ENCODE peak calls at places on chromosomes 5 and 9, in four cellular contexts. T is breast epithelium, O is MCF 10A, F is GM20000. V is an unnamed sample.

GRCh38 chr5:93637697-93638096 is 54.7 kb downstream of the NR2F1 start:
- DNase-seq in T (no peak), F (no peak), O (no peak), V (no peak)

GRCh38 chr5:20832204-20833080 is 844.4 kb upstream of the CDH18 start:
- DNase-seq in F (peak; percentile 1), O (no peak), T (no peak), V (no peak)

GRCh38 chr9:109203761-109204360 is 36.8 kb upstream of the FRRS1L start:
- DNase-seq in O (no peak), T (no peak), F (no peak), V (no peak)

GRCh38 chr9:12775373-12775962 is 648 bp downstream of the LURAP1L start:
- DNase-seq in F (peak; percentile 19), O (no peak), T (no peak), V (peak; percentile 56)

GRCh38 chr9:128927731-128928411 is 7.1 kb downstream of the PHYHD1 start:
- DNase-seq in O (peak; percentile 65), T (no peak), F (peak; percentile 78), V (peak; percentile 48)

GRCh38 chr9:12955510-12956163 is 180.8 kb downstream of the LURAP1L start:
- DNase-seq in F (no peak), O (no peak), T (no peak), V (no peak)

GRCh38 chr5:9283021-9283420 is 262.9 kb downstream of the SEMA5A start:
- DNase-seq in F (no peak), T (no peak), O (no peak), V (no peak)

GRCh38 chr5:66830636-66831035 is 234.4 kb downstream of the MAST4 start:
- DNase-seq in O (peak; percentile 24), T (no peak), F (no peak), V (no peak)

GRCh38 chr5:163867324-163867723 is 361.9 kb downstream of the MAT2B start:
- DNase-seq in F (no peak), T (no peak), O (no peak), V (no peak)

GRCh38 chr5:54272746-54273145 is 37.6 kb downstream of the ARL15 start:
- DNase-seq in T (no peak), O (no peak), F (no peak), V (no peak)

GRCh38 chr5:66238435-66238834 is 94.3 kb downstream of the SREK1 start:
- DNase-seq in F (no peak), T (no peak), O (no peak), V (no peak)

GRCh38 chr9:69192214-69192613 is 18.1 kb downstream of the TJP2 start:
- DNase-seq in O (no peak), F (no peak), T (no peak), V (no peak)

GRCh38 chr9:88753691-88754367 is 218.9 kb downstream of the NXNL2 start:
- DNase-seq in O (no peak), T (no peak), F (no peak), V (no peak)

GRCh38 chr5:119291877-119292276 is 63.9 kb upstream of the TNFAIP8 start:
- DNase-seq in F (no peak), T (no peak), O (no peak), V (no peak)

GRCh38 chr9:137967280-137967943 is 89.8 kb downstream of the CACNA1B start:
- DNase-seq in F (no peak), O (no peak), T (no peak), V (peak; percentile 3)

GRCh38 chr9:135152608-135153337 is 65.3 kb downstream of the OLFM1 start:
- DNase-seq in T (no peak), F (no peak), O (no peak), V (no peak)

GRCh38 chr5:178590141-178590923 is at the start of gene COL23A1:
- DNase-seq in T (no peak), F (peak; percentile 74), O (no peak), V (peak; percentile 91)

GRCh38 chr9:1946506-1946905 is 68.6 kb upstream of the SMARCA2 start:
- DNase-seq in F (no peak), T (no peak), O (no peak), V (no peak)

GRCh38 chr5:66824476-66824875 is 228.3 kb downstream of the MAST4 start:
- DNase-seq in F (no peak), O (no peak), T (no peak), V (no peak)

GRCh38 chr5:78638423-78638822 is 10.1 kb downstream of the LHFPL2 start:
- DNase-seq in F (no peak), O (peak; percentile 98), T (peak; percentile 83), V (no peak)

GRCh38 chr9:83491995-83492394 is 46.2 kb downstream of the FRMD3 start:
- DNase-seq in T (no peak), F (no peak), O (no peak), V (no peak)

GRCh38 chr5:44614845-44615244 is 193.9 kb upstream of the MRPS30 start:
- DNase-seq in T (no peak), O (no peak), F (no peak), V (no peak)

GRCh38 chr5:90169078-90169477 is 240.5 kb downstream of the CETN3 start:
- DNase-seq in F (no peak), T (no peak), O (no peak), V (no peak)

GRCh38 chr9:73067074-73067473 is 84.6 kb upstream of the ANXA1 start:
- DNase-seq in T (no peak), F (no peak), O (no peak), V (no peak)

GRCh38 chr5:94793816-94794198 is 175.3 kb downstream of the SLF1 start:
- DNase-seq in F (peak; percentile 52), O (no peak), T (no peak), V (no peak)

GRCh38 chr5:122674412-122674811 is 100.5 kb upstream of the SNX2 start:
- DNase-seq in O (no peak), T (no peak), F (no peak), V (no peak)

GRCh38 chr9:86041331-86041741 is 58.0 kb downstream of the GOLM1 start:
- DNase-seq in F (no peak), T (no peak), O (no peak), V (no peak)

DNA sequence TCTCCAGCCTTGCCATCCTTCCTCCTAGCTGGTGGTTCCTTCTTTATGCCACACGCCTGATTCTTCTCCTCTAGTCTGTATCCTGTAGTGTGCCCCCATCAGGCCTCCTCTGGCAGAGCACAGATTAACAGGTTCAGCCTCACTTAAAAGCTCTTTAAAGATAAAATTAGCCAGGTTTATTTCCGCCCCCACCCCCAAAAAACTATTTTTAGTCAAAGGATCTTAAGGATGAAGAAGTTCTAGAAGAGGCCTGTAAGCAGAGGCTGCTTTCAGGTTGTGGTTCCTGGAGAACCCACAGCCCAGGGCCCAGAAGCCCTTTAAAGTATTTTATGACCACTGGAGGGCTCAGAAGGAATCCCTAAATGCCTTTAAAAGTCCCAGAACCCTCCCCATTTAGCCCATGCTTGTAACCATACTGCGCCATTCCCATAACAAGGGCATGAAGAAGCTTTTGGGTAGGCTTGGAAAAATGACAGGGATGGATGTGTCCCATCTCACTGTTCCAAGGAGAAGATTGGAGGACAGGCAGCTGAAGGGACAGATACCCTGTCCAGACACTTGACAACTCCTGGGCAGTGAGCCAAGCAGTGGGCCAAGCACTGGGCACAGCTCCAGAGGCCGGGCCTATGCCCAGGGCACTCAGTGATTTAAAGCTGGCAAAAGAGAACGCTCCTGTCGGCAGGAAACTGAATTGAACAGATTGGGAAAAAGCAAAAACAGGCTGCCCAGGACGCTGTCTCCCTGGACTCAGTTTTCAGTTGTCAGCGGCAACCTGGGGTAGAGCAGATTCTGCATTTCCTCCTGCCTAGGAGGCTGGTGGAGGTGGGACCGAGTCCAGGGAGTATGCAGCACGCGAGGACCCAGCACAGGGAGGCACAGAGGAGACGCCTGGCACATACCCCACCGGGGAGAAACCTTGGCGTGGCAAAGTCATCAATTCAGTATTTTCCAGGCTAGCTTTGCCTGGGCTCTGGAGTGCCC is 106.3 kb upstream of the SSBP2 start:
- DNase-seq in O (peak; percentile 93), T (peak; percentile 72), F (peak; percentile 32), V (peak; percentile 76)
- TF ChIP-seq CTCF in O (peak; percentile 5), T (peak; percentile 41), F (peak; percentile 6), V (peak; percentile 29)

DNA sequence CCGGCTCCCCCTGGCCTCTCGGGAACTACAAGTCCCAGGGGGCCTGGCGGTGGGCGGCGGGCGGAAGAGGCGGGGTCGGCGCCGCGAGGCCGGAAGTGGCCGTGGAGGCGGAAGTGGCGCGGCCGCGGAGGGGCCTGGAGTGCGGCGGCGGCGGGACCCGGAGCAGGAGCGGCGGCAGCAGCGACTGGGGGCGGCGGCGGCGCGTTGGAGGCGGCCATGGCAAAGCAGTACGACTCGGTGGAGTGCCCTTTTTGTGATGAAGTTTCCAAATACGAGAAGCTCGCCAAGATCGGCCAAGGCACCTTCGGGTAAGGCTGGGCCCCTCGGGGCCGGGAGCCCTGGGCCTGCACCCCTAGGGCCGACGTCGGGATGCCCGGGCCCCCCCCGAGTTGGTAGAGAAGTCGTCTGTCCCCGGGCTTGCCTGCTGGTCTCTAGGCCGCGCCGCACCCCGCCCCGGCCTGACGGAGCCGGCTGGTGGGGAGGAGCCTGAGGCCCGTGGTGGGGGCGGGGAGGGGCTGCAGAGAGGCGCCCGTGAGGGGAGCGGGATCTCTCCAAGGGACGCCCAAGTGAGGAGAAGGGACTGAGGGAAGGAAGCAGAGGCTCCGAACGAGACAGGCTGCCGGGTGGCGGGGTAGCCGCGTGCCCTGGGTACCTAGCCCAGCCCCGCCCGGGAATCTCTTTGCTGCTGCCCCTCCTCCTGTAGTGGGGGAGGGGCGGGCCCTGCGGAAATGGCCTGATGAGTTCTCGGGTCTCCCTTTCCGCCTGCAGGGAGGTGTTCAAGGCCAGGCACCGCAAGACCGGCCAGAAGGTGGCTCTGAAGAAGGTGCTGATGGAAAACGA is at the start of gene CDK9:
- DNase-seq in O (peak; percentile 86), T (peak; percentile 88), F (peak; percentile 98), V (peak; percentile 99)
- TF ChIP-seq CTCF in O (no peak), T (no peak), F (peak; percentile 4), V (no peak)

GRCh38 chr5:139575313-139575646 is 14.1 kb downstream of the UBE2D2 start:
- DNase-seq in O (no peak), T (no peak), F (no peak), V (no peak)
- TF ChIP-seq CTCF in O (peak; percentile 13), T (no peak), F (no peak), V (no peak)

GRCh38 chr9:32550046-32550608 is 2.0 kb upstream of the SMIM27 start:
- DNase-seq in O (peak; percentile 5), T (no peak), F (no peak), V (no peak)
- TF ChIP-seq CTCF in O (no peak), T (no peak), F (no peak), V (no peak)

GRCh38 chr5:98750693-98751092 is 22.8 kb upstream of the RGMB start:
- DNase-seq in T (no peak), O (peak; percentile 41), F (no peak), V (no peak)
- TF ChIP-seq CTCF in T (no peak), O (peak; percentile 31), F (peak; percentile 3), V (peak; percentile 20)

DNA sequence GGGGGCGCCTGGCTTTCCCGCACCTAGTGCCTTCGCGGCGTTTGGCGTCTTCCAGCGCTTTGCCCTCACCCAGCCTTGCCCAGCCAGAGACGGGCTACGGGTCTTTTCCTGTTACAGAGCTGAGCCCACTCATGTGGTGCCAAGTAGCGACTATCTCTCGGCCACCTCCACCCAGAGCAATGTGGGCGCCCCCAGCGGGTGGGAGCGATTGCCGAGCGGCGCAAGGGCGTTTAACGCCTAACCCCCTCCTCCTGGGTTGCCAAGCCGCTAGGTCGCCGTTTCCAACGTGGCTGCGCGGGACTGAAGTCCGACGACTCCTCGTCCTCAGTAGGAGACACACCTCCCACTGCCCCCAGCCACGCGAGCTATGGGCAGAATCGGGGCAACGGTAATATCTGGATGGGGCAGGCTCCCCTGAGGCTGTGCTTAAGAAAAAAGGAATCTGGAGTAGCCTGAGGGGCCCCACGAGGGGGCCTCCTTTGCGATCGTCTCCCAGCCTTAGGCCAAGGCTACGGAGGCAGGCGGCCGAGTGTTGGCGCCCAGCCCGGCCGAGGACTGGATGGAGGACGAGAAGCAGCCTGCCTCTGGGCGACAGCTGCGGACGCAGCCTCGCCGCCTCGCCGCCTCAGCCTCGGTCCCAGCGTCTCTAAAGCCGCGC is 5.8 kb downstream of the TLX3 start:
- DNase-seq in O (no peak), F (no peak), T (no peak), V (peak; percentile 89)
- TF ChIP-seq CTCF in O (no peak), F (no peak), T (no peak), V (no peak)